ENCODE peak calls at places on chromosomes 7 and 10, in seven cellular contexts. L, G, P, O, X, B and Z are unnamed samples.

GRCh38 chr7:28623105-28623730 is 210.9 kb downstream of the CREB5 start:
- DNase-seq in L (no peak), G (peak), P (peak), O (no peak), X (no peak), B (peak), Z (no peak)

GRCh38 chr10:4315529-4315928 is 510.5 kb upstream of the AKR1E2 start:
- DNase-seq in L (peak), G (no peak), P (peak), O (no peak), X (no peak), B (peak), Z (peak)

GRCh38 chr7:121099572-121099971 is 111.1 kb downstream of the CPED1 start:
- DNase-seq in L (no peak), G (peak), P (no peak), O (no peak), X (no peak), B (no peak), Z (no peak)

GRCh38 chr7:88597941-88598425 is 161.5 kb upstream of the ZNF804B start:
- DNase-seq in L (no peak), G (no peak), P (no peak), O (no peak), X (no peak), B (no peak), Z (no peak)

GRCh38 chr10:112517381-112517976 is 70.5 kb downstream of the VTI1A start:
- DNase-seq in L (no peak), G (peak), P (no peak), O (no peak), X (no peak), B (no peak), Z (no peak)

GRCh38 chr7:2482725-2483451 is 6.7 kb upstream of the GRIFIN start:
- DNase-seq in L (no peak), G (peak), P (no peak), O (no peak), X (no peak), B (no peak), Z (no peak)

GRCh38 chr10:110336111-110336721 is 31.5 kb upstream of the SMNDC1 start:
- DNase-seq in L (no peak), G (peak), P (peak), O (no peak), X (no peak), B (peak), Z (peak)

GRCh38 chr10:86943316-86944030 is 13.9 kb downstream of the MMRN2 start:
- DNase-seq in L (no peak), G (no peak), P (no peak), O (no peak), X (no peak), B (no peak), Z (no peak)

GRCh38 chr10:49161411-49161997 is 26.7 kb downstream of the TMEM273 start:
- DNase-seq in L (no peak), G (peak), P (peak), O (no peak), X (no peak), B (peak), Z (peak)

GRCh38 chr10:51425431-51425830 is 274.0 kb downstream of the CSTF2T start:
- DNase-seq in L (no peak), G (peak), P (peak), O (no peak), X (no peak), B (no peak), Z (peak)

GRCh38 chr7:135792334-135792733 is 43.7 kb upstream of the FAM180A start:
- DNase-seq in L (no peak), G (no peak), P (no peak), O (no peak), X (no peak), B (no peak), Z (no peak)

GRCh38 chr7:74272305-74273038 is 16.7 kb upstream of the CLIP2 start:
- DNase-seq in L (no peak), G (peak), P (peak), O (peak), X (peak), B (peak), Z (peak)

GRCh38 chr10:3579845-3580244 is 205.2 kb downstream of the KLF6 start:
- DNase-seq in L (no peak), G (no peak), P (no peak), O (no peak), X (no peak), B (no peak), Z (no peak)

GRCh38 chr7:132739271-132739955 is 163.1 kb upstream of the PLXNA4 start:
- DNase-seq in L (no peak), G (peak), P (peak), O (no peak), X (no peak), B (peak), Z (peak)

GRCh38 chr7:148535227-148535626 is 55.3 kb upstream of the C7orf33 start:
- DNase-seq in L (peak), G (no peak), P (peak), O (peak), X (no peak), B (no peak), Z (no peak)

GRCh38 chr7:1377111-1377909 is 82.0 kb downstream of the MICALL2 start:
- DNase-seq in L (no peak), G (no peak), P (no peak), O (no peak), X (no peak), B (no peak), Z (no peak)

GRCh38 chr10:103350522-103351260 is at the start of gene PCGF6:
- DNase-seq in L (peak), G (peak), P (peak), O (no peak), X (no peak), B (peak), Z (peak)

GRCh38 chr10:77392851-77393250 is 244.8 kb downstream of the KCNMA1 start:
- DNase-seq in L (no peak), G (peak), P (peak), O (no peak), X (no peak), B (peak), Z (peak)